ENCODE peak calls at places on chromosomes 7 and 10, in ten cellular contexts. One of them, this sample, is unnamed.

GRCh38 chr7:133051066-133051465 is 30.8 kb downstream of the CHCHD3 start:
- DNase-seq in spleen: no peak
- DNase-seq in hepatocyte: peak; percentile 38
- DNase-seq in H9: no peak
- DNase-seq in transverse colon: no peak
- DNase-seq in endodermal cell: no peak
- DNase-seq in testis: peak; percentile 40
- DNase-seq in psoas muscle: no peak
- DNase-seq in CD4-positive, alpha-beta T cell: no peak
- DNase-seq in neural progenitor cell: peak; percentile 35
- DNase-seq in this sample: peak; percentile 58

GRCh38 chr10:128125944-128126764 is at the start of gene MKI67:
- DNase-seq in H9: peak; percentile 92
- DNase-seq in neural progenitor cell: peak; percentile 95
- DNase-seq in transverse colon: peak; percentile 91
- DNase-seq in hepatocyte: peak; percentile 94
- DNase-seq in testis: peak; percentile 88
- DNase-seq in spleen: peak; percentile 94
- DNase-seq in CD4-positive, alpha-beta T cell: peak; percentile 81
- DNase-seq in psoas muscle: peak; percentile 84
- DNase-seq in endodermal cell: peak; percentile 97
- DNase-seq in this sample: peak; percentile 94

GRCh38 chr7:73487486-73487885 is 34.6 kb downstream of the BAZ1B start:
- DNase-seq in neural progenitor cell: no peak
- DNase-seq in endodermal cell: no peak
- DNase-seq in CD4-positive, alpha-beta T cell: no peak
- DNase-seq in psoas muscle: no peak
- DNase-seq in H9: no peak
- DNase-seq in testis: no peak
- DNase-seq in hepatocyte: no peak
- DNase-seq in spleen: no peak
- DNase-seq in transverse colon: no peak
- DNase-seq in this sample: no peak

GRCh38 chr10:102596506-102596971 is 47.7 kb upstream of the TRIM8 start:
- DNase-seq in psoas muscle: no peak
- DNase-seq in hepatocyte: peak; percentile 83
- DNase-seq in H9: peak; percentile 81
- DNase-seq in testis: peak; percentile 67
- DNase-seq in spleen: no peak
- DNase-seq in neural progenitor cell: peak; percentile 85
- DNase-seq in transverse colon: peak; percentile 62
- DNase-seq in CD4-positive, alpha-beta T cell: no peak
- DNase-seq in endodermal cell: peak; percentile 90
- DNase-seq in this sample: peak; percentile 77

GRCh38 chr10:22339761-22340361 is 5.4 kb upstream of the SPAG6 start:
- DNase-seq in testis: no peak
- DNase-seq in spleen: no peak
- DNase-seq in H9: no peak
- DNase-seq in neural progenitor cell: no peak
- DNase-seq in transverse colon: no peak
- DNase-seq in hepatocyte: no peak
- DNase-seq in psoas muscle: no peak
- DNase-seq in CD4-positive, alpha-beta T cell: no peak
- DNase-seq in endodermal cell: no peak
- DNase-seq in this sample: no peak

GRCh38 chr10:33706191-33706590 is 371.7 kb upstream of the NRP1 start:
- DNase-seq in transverse colon: peak; percentile 11
- DNase-seq in H9: no peak
- DNase-seq in neural progenitor cell: no peak
- DNase-seq in psoas muscle: peak; percentile 54
- DNase-seq in CD4-positive, alpha-beta T cell: no peak
- DNase-seq in hepatocyte: no peak
- DNase-seq in spleen: no peak
- DNase-seq in endodermal cell: no peak
- DNase-seq in testis: no peak
- DNase-seq in this sample: peak; percentile 52

GRCh38 chr7:92246363-92247101 is 758 bp downstream of the ANKIB1 start:
- DNase-seq in CD4-positive, alpha-beta T cell: no peak
- DNase-seq in psoas muscle: no peak
- DNase-seq in testis: peak; percentile 63
- DNase-seq in transverse colon: peak; percentile 15
- DNase-seq in hepatocyte: peak; percentile 31
- DNase-seq in endodermal cell: peak; percentile 88
- DNase-seq in H9: peak; percentile 73
- DNase-seq in neural progenitor cell: peak; percentile 1
- DNase-seq in spleen: peak; percentile 81
- DNase-seq in this sample: peak; percentile 29

GRCh38 chr10:121495719-121496118 is 102.5 kb downstream of the FGFR2 start:
- DNase-seq in transverse colon: no peak
- DNase-seq in spleen: no peak
- DNase-seq in testis: no peak
- DNase-seq in psoas muscle: no peak
- DNase-seq in H9: no peak
- DNase-seq in CD4-positive, alpha-beta T cell: no peak
- DNase-seq in endodermal cell: no peak
- DNase-seq in neural progenitor cell: no peak
- DNase-seq in hepatocyte: no peak
- DNase-seq in this sample: no peak

GRCh38 chr7:133026210-133026859 is 55.6 kb downstream of the CHCHD3 start:
- DNase-seq in hepatocyte: no peak
- DNase-seq in CD4-positive, alpha-beta T cell: no peak
- DNase-seq in psoas muscle: no peak
- DNase-seq in neural progenitor cell: no peak
- DNase-seq in testis: no peak
- DNase-seq in endodermal cell: no peak
- DNase-seq in H9: no peak
- DNase-seq in spleen: no peak
- DNase-seq in transverse colon: no peak
- DNase-seq in this sample: no peak

GRCh38 chr7:1555813-1556540 is at the start of gene TMEM184A:
- DNase-seq in testis: peak; percentile 61
- DNase-seq in psoas muscle: peak; percentile 86
- DNase-seq in spleen: no peak
- DNase-seq in CD4-positive, alpha-beta T cell: peak; percentile 35
- DNase-seq in neural progenitor cell: peak; percentile 69
- DNase-seq in transverse colon: peak; percentile 93
- DNase-seq in hepatocyte: peak; percentile 89
- DNase-seq in H9: peak; percentile 86
- DNase-seq in endodermal cell: peak; percentile 94
- DNase-seq in this sample: no peak

GRCh38 chr7:148270576-148270975 is 320.0 kb upstream of the C7orf33 start:
- DNase-seq in H9: no peak
- DNase-seq in endodermal cell: no peak
- DNase-seq in CD4-positive, alpha-beta T cell: no peak
- DNase-seq in transverse colon: no peak
- DNase-seq in spleen: no peak
- DNase-seq in psoas muscle: no peak
- DNase-seq in neural progenitor cell: no peak
- DNase-seq in hepatocyte: no peak
- DNase-seq in testis: no peak
- DNase-seq in this sample: no peak

GRCh38 chr7:129559564-129559963 is 52.0 kb upstream of the NRF1 start:
- DNase-seq in psoas muscle: no peak
- DNase-seq in endodermal cell: no peak
- DNase-seq in neural progenitor cell: no peak
- DNase-seq in testis: no peak
- DNase-seq in hepatocyte: no peak
- DNase-seq in CD4-positive, alpha-beta T cell: no peak
- DNase-seq in transverse colon: no peak
- DNase-seq in H9: no peak
- DNase-seq in spleen: no peak
- DNase-seq in this sample: no peak

GRCh38 chr10:32367793-32368453 is 21.0 kb upstream of the EPC1 start:
- DNase-seq in testis: peak; percentile 74
- DNase-seq in hepatocyte: peak; percentile 81
- DNase-seq in psoas muscle: peak; percentile 72
- DNase-seq in spleen: no peak
- DNase-seq in endodermal cell: peak; percentile 82
- DNase-seq in CD4-positive, alpha-beta T cell: peak; percentile 68
- DNase-seq in transverse colon: peak; percentile 84
- DNase-seq in neural progenitor cell: peak; percentile 67
- DNase-seq in H9: peak; percentile 47
- DNase-seq in this sample: peak; percentile 81

GRCh38 chr7:30141405-30142045 is 6.7 kb downstream of the MTURN start:
- DNase-seq in endodermal cell: no peak
- DNase-seq in testis: no peak
- DNase-seq in neural progenitor cell: no peak
- DNase-seq in hepatocyte: no peak
- DNase-seq in spleen: no peak
- DNase-seq in transverse colon: no peak
- DNase-seq in psoas muscle: no peak
- DNase-seq in H9: no peak
- DNase-seq in CD4-positive, alpha-beta T cell: no peak
- DNase-seq in this sample: no peak
- H3K27ac ChIP-seq in endodermal cell: no peak overlapping the region
- H3K27ac ChIP-seq in testis: no peak overlapping the region
- H3K27ac ChIP-seq in neural progenitor cell: no peak overlapping the region
- H3K27ac ChIP-seq in hepatocyte: no peak overlapping the region
- H3K27ac ChIP-seq in spleen: no peak overlapping the region
- H3K27ac ChIP-seq in transverse colon: peak overlapping the region; percentile 56
- H3K27ac ChIP-seq in psoas muscle: no peak overlapping the region
- H3K27ac ChIP-seq in H9: no peak overlapping the region
- H3K27ac ChIP-seq in CD4-positive, alpha-beta T cell: no peak overlapping the region
- H3K27ac ChIP-seq in this sample: peak overlapping the region; percentile 1

DNA sequence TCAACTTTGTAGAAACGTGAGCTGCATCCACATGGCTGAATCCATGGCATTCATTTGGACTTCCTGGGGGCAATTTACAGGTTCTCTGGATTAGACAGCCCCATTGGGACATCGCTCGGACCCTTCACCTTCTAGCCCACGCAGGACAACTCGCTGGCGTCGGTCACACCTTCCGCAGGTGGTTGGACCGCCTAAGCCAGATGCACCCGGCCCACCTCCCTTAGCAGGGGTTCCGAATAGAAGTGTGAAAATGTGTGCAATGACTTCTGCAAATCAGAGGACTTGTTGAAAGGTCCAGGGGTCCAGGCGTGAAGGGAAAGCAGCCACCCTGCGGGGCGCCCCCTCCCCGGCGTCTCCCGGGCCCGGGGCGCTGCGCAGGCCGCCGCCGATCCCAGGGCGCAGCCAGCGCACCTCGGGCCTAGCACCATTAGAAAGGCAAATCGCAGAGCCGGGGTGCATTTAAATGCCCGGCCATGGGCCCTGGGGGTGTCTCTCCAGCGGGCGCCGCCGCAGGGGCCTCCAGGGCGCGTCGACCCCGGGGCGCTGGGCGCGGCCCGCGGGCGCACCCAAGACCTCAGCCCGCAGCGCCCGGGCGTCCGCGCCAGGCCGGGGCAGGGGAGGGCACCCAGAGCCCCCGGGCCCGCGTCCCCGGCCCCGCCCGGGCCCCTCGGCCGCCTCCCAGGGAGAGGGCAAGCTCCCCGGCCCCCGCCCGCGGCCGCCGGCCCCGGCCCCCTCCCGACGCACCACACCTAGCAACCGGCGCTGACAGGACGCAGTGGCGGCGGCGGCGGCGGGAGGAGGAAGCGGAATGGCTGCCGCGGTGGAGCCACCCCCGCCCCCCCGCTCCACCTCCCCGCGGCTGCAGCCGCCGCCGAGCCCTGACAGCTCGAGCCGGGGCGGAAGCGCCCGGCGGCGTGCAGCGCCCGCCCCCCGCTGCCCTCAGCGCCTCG is 1.2 kb downstream of the JAZF1 start:
- DNase-seq in spleen: peak; percentile 97
- DNase-seq in neural progenitor cell: peak; percentile 83
- DNase-seq in testis: peak; percentile 76
- DNase-seq in psoas muscle: peak; percentile 86
- DNase-seq in CD4-positive, alpha-beta T cell: peak; percentile 67
- DNase-seq in transverse colon: peak; percentile 79
- DNase-seq in H9: peak; percentile 68
- DNase-seq in hepatocyte: peak; percentile 85
- DNase-seq in endodermal cell: peak; percentile 83
- DNase-seq in this sample: peak; percentile 69
- TF ChIP-seq CTCF in spleen: peak; percentile 12
- TF ChIP-seq CTCF in neural progenitor cell: no peak
- TF ChIP-seq CTCF in testis: no peak
- TF ChIP-seq CTCF in psoas muscle: no peak
- TF ChIP-seq CTCF in CD4-positive, alpha-beta T cell: no peak
- TF ChIP-seq CTCF in transverse colon: no peak
- TF ChIP-seq CTCF in H9: no peak
- TF ChIP-seq CTCF in hepatocyte: no peak
- TF ChIP-seq CTCF in endodermal cell: no peak
- TF ChIP-seq CTCF in this sample: no peak

DNA sequence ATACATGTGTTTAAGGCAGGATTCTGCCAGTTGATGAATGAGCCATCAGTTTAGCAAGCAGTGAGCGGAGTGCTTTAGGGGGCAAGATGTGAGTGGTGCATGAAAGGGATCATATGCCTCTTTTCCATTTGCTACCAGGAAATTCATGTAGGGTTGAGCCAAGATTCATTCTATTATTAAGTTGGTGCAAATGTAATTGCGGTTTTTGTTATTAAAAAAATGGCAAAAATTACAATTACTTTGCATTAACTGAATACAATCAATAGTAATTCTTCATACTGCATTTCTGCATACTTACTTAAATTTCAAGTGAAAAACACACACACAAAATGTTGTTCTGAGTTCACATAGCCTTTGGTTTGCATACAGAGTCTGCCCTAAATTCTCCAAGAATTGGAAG is 30.1 kb upstream of the NAMPT start:
- DNase-seq in hepatocyte: no peak
- DNase-seq in endodermal cell: no peak
- DNase-seq in spleen: no peak
- DNase-seq in transverse colon: no peak
- DNase-seq in H9: no peak
- DNase-seq in testis: no peak
- DNase-seq in CD4-positive, alpha-beta T cell: no peak
- DNase-seq in neural progenitor cell: no peak
- DNase-seq in psoas muscle: no peak
- DNase-seq in this sample: no peak
- H3K27ac ChIP-seq in hepatocyte: no peak overlapping the region
- H3K27ac ChIP-seq in endodermal cell: no peak overlapping the region
- H3K27ac ChIP-seq in spleen: peak overlapping the region; percentile 84
- H3K27ac ChIP-seq in transverse colon: no peak overlapping the region
- H3K27ac ChIP-seq in H9: no peak overlapping the region
- H3K27ac ChIP-seq in testis: no peak overlapping the region
- H3K27ac ChIP-seq in CD4-positive, alpha-beta T cell: no peak overlapping the region
- H3K27ac ChIP-seq in neural progenitor cell: no peak overlapping the region
- H3K27ac ChIP-seq in psoas muscle: no peak overlapping the region
- H3K27ac ChIP-seq in this sample: no peak overlapping the region

DNA sequence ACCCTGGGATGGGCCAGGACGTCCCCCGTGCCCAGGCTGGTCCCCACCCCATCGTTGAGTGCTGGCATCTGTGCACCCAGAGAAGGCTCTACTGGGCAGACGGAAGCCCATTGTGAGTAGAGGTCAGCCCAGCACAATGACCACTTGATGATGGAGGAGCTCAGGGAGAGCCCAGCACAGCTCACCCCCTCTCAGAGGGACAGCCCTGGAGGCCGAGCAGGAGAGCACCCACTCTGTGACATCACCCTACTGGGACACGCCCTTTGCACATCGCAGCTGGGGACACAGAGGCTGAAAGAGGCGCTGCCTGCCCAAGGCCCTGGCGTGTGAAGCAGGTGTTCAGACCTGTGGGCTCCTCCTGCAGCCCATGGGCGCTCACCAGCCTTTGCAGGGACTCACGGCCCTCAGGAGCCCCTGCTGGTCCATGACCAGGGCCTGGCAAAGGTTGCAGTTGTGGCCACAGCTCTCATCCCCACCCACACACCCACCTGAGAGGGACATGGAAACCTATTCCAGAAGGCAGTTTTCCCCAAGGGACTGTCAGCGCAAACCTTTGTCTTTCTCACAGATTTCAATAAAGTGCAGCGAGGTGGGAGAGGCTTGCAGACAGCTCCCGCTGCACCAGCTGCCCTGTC is 67.2 kb upstream of the PPP2R2D start:
- DNase-seq in H9: no peak
- DNase-seq in psoas muscle: peak; percentile 10
- DNase-seq in testis: no peak
- DNase-seq in hepatocyte: no peak
- DNase-seq in CD4-positive, alpha-beta T cell: no peak
- DNase-seq in transverse colon: no peak
- DNase-seq in spleen: peak; percentile 49
- DNase-seq in endodermal cell: no peak
- DNase-seq in neural progenitor cell: no peak
- DNase-seq in this sample: no peak
- TF ChIP-seq CTCF in H9: no peak
- TF ChIP-seq CTCF in psoas muscle: no peak
- TF ChIP-seq CTCF in testis: no peak
- TF ChIP-seq CTCF in hepatocyte: no peak
- TF ChIP-seq CTCF in CD4-positive, alpha-beta T cell: no peak
- TF ChIP-seq CTCF in transverse colon: no peak
- TF ChIP-seq CTCF in spleen: no peak
- TF ChIP-seq CTCF in endodermal cell: no peak
- TF ChIP-seq CTCF in neural progenitor cell: no peak
- TF ChIP-seq CTCF in this sample: no peak

This sample was measured in cardiac muscle cell.